ENCODE peak calls at places on chromosome 7, in four cellular contexts. One of them, this sample, is unnamed.

GRCh38 chr7:101411477-101411954 is 48.8 kb downstream of the COL26A1 start:
- DNase-seq in GM12878: no peak
- DNase-seq in K562: no peak
- DNase-seq in GM12891: no peak
- DNase-seq in this sample: peak

GRCh38 chr7:473870-474604 is 45.6 kb downstream of the PDGFA start:
- DNase-seq in K562: no peak
- DNase-seq in GM12891: no peak
- DNase-seq in GM12878: no peak
- DNase-seq in this sample: no peak

GRCh38 chr7:84070770-84071169 is 123.8 kb downstream of the SEMA3A start:
- DNase-seq in K562: no peak
- DNase-seq in GM12891: no peak
- DNase-seq in GM12878: no peak
- DNase-seq in this sample: no peak

GRCh38 chr7:91504919-91505318 is 240.7 kb downstream of the FZD1 start:
- DNase-seq in GM12878: no peak
- DNase-seq in GM12891: no peak
- DNase-seq in K562: no peak
- DNase-seq in this sample: no peak

GRCh38 chr7:21412953-21413352 is 14.9 kb upstream of the SP4 start:
- DNase-seq in GM12891: no peak
- DNase-seq in GM12878: no peak
- DNase-seq in K562: no peak
- DNase-seq in this sample: no peak

GRCh38 chr7:151454932-151455530 is 15.1 kb upstream of the CRYGN start:
- DNase-seq in GM12891: no peak
- DNase-seq in GM12878: no peak
- DNase-seq in K562: no peak
- DNase-seq in this sample: no peak

GRCh38 chr7:68148440-68148839 is 1151.8 kb downstream of the TYW1 start:
- DNase-seq in K562: no peak
- DNase-seq in GM12878: no peak
- DNase-seq in GM12891: no peak
- DNase-seq in this sample: no peak

GRCh38 chr7:74372511-74373111 is 81.1 kb upstream of the GTF2IRD1 start:
- DNase-seq in GM12891: no peak
- DNase-seq in GM12878: no peak
- DNase-seq in K562: no peak
- DNase-seq in this sample: peak

GRCh38 chr7:516606-517456 is 2.8 kb downstream of the PDGFA start:
- DNase-seq in GM12891: no peak
- DNase-seq in K562: peak
- DNase-seq in GM12878: no peak
- DNase-seq in this sample: no peak

GRCh38 chr7:73626814-73627213 is 2.5 kb upstream of the MLXIPL start:
- DNase-seq in GM12878: no peak
- DNase-seq in K562: no peak
- DNase-seq in GM12891: no peak
- DNase-seq in this sample: no peak

GRCh38 chr7:32532086-32532485 is 36.8 kb downstream of the AVL9 start:
- DNase-seq in GM12878: no peak
- DNase-seq in GM12891: no peak
- DNase-seq in K562: no peak
- DNase-seq in this sample: no peak

GRCh38 chr7:44275829-44276570 is 49.4 kb downstream of the CAMK2B start:
- DNase-seq in GM12878: no peak
- DNase-seq in GM12891: no peak
- DNase-seq in K562: peak
- DNase-seq in this sample: no peak

GRCh38 chr7:24894670-24895221 is 85.2 kb downstream of the OSBPL3 start:
- DNase-seq in GM12891: no peak
- DNase-seq in GM12878: no peak
- DNase-seq in K562: peak
- DNase-seq in this sample: no peak

DNA sequence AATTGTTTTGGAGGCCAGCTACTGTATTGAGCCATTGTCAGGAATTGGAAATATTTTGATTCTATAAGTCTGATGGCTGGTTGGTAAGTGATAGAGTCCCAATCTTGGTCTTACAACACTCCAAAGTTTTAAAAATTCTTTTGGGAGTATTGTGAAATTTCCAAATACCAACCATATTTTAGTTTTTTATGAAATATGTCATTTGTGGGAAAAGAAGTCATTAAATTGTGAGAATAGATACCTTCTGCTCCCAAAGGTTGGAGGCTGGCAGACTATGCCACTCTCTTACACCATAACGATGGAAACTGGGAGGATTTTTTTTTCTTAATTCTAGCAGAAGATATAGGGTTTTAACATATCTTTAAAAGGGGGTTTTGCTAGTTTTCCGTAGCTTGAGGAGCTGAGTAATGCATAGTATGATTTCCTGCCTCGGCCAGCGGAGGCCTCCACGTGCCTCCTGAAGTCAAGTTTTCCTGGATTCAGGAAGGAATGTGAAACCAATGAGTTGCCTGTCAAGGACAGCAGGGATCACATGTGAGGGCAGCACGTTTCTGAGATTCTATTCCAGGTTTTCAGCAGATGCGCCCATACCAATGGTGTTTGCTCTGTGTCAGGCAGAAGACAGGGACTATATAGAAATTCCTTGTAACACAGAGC is 92.2 kb upstream of the LAMB4 start:
- DNase-seq in GM12878: no peak
- DNase-seq in GM12891: no peak
- DNase-seq in K562: no peak
- DNase-seq in this sample: no peak
- TF ChIP-seq SPI1 in GM12878: no peak
- TF ChIP-seq SPI1 in GM12891: no peak
- TF ChIP-seq SPI1 in K562: no peak
- TF ChIP-seq SPI1 in this sample: no peak

GRCh38 chr7:38563736-38564135 is 67.4 kb downstream of the AMPH start:
- DNase-seq in K562: no peak
- DNase-seq in GM12878: no peak
- DNase-seq in GM12891: no peak
- DNase-seq in this sample: no peak
- TF ChIP-seq SPI1 in K562: no peak
- TF ChIP-seq SPI1 in GM12878: no peak
- TF ChIP-seq SPI1 in GM12891: no peak
- TF ChIP-seq SPI1 in this sample: no peak

GRCh38 chr7:17041324-17041723 is 159.5 kb upstream of the AGR3 start:
- DNase-seq in K562: no peak
- DNase-seq in GM12891: no peak
- DNase-seq in GM12878: no peak
- DNase-seq in this sample: peak
- TF ChIP-seq SPI1 in K562: no peak
- TF ChIP-seq SPI1 in GM12891: peak
- TF ChIP-seq SPI1 in GM12878: no peak
- TF ChIP-seq SPI1 in this sample: peak

GRCh38 chr7:33900501-33900900 is 4.8 kb upstream of the BMPER start:
- DNase-seq in K562: no peak
- DNase-seq in GM12891: no peak
- DNase-seq in GM12878: no peak
- DNase-seq in this sample: no peak
- TF ChIP-seq SPI1 in K562: no peak
- TF ChIP-seq SPI1 in GM12891: no peak
- TF ChIP-seq SPI1 in GM12878: no peak
- TF ChIP-seq SPI1 in this sample: no peak

GRCh38 chr7:106721816-106722785 is 61.1 kb upstream of the CCDC71L start:
- DNase-seq in GM12878: no peak
- DNase-seq in K562: no peak
- DNase-seq in GM12891: no peak
- DNase-seq in this sample: peak

GRCh38 chr7:106715730-106716129 is 54.8 kb upstream of the CCDC71L start:
- DNase-seq in K562: no peak
- DNase-seq in GM12878: no peak
- DNase-seq in GM12891: no peak
- DNase-seq in this sample: no peak

GRCh38 chr7:106717997-106718871 is 57.3 kb upstream of the CCDC71L start:
- DNase-seq in K562: peak
- DNase-seq in GM12878: peak
- DNase-seq in GM12891: no peak
- DNase-seq in this sample: peak

GRCh38 chr7:106720641-106721040 is 59.7 kb upstream of the CCDC71L start:
- DNase-seq in GM12891: no peak
- DNase-seq in K562: no peak
- DNase-seq in GM12878: no peak
- DNase-seq in this sample: no peak

DNA sequence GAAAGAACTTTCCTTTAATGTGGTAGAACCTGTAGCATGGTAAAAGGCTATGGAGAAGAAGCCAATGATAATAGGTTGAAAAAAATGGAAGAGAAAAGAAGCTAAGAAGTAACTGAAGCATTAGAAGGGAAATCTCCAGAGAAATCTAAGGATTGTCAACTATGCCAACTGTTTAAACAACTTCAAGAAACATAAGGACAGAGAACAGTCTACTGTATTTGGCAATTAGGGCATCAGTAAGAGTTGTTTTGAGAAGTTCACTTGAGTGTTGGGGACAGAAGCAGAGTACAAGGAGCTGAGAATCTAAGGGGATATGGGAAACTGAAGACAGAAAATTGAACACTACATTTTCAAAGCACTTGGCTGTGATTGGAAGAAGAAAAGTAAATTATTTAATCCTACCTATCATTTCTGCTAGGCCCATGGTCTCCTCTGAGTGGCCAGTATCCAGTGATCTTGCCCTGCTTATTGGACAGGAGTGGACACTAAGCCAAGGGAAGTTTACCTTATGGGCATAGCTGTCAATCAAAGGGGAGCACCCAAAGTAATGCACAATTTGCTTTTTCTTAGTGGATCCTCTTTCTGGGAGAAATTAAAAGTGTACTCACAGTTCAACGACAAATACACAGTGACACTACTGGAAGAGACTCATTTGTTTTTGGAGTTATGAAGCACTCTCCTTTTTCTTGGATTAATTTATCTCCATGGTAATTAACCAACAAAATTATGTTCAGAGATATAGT is 56.5 kb upstream of the CCDC71L start:
- DNase-seq in GM12878: no peak
- DNase-seq in K562: no peak
- DNase-seq in GM12891: no peak
- DNase-seq in this sample: no peak
- TF ChIP-seq SPI1 in GM12878: no peak
- TF ChIP-seq SPI1 in K562: no peak
- TF ChIP-seq SPI1 in GM12891: no peak
- TF ChIP-seq SPI1 in this sample: no peak

GRCh38 chr7:78006063-78006755 is 207.6 kb downstream of the PHTF2 start:
- DNase-seq in GM12891: no peak
- DNase-seq in K562: no peak
- DNase-seq in GM12878: no peak
- DNase-seq in this sample: no peak
- TF ChIP-seq SPI1 in GM12891: no peak
- TF ChIP-seq SPI1 in K562: no peak
- TF ChIP-seq SPI1 in GM12878: no peak
- TF ChIP-seq SPI1 in this sample: no peak

GRCh38 chr7:76044375-76044774 is 3.4 kb downstream of the STYXL1 start:
- DNase-seq in K562: no peak
- DNase-seq in GM12878: no peak
- DNase-seq in GM12891: no peak
- DNase-seq in this sample: no peak

GRCh38 chr7:76047811-76048667 is at the start of the genes MDH2 and STYXL1:
- DNase-seq in K562: peak
- DNase-seq in GM12878: peak
- DNase-seq in GM12891: peak
- DNase-seq in this sample: peak

GRCh38 chr7:76048668-76048988 is 722 bp downstream of the MDH2 start:
- DNase-seq in K562: no peak
- DNase-seq in GM12878: no peak
- DNase-seq in GM12891: peak
- DNase-seq in this sample: no peak

GRCh38 chr7:76049295-76049694 is 1.4 kb downstream of the MDH2 start:
- DNase-seq in K562: no peak
- DNase-seq in GM12878: no peak
- DNase-seq in GM12891: no peak
- DNase-seq in this sample: no peak

DNA sequence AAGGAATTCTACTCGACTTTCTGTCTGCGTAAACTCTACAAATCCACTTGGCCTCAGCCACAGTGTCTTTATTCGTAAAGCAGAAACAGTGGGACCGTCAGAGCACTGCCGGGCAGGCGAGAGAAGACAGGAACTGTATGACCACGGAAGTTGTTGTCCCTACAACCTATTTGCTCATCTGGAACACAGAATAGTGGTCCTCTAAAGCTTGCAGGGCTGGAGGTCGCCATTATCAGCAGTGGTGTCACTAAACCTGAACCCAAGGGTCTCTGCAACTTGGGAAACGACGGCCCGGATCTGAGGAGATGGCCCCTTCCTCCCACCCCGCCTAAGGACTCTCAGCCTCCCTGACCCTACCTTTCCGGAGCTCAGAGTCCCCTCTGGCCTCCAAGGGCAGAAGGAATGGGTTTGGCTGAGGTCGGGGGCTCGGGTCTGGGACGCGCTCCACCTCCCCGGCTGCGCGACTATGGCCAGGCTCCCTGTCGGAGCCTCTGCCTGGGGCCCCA is 442 bp downstream of the STYXL1 start:
- DNase-seq in GM12891: peak
- DNase-seq in K562: no peak
- DNase-seq in GM12878: no peak
- DNase-seq in this sample: peak
- TF ChIP-seq SPI1 in GM12891: no peak
- TF ChIP-seq SPI1 in K562: no peak
- TF ChIP-seq SPI1 in GM12878: no peak
- TF ChIP-seq SPI1 in this sample: peak

GRCh38 chr7:17153571-17153970 is 144.9 kb upstream of the AHR start:
- DNase-seq in GM12878: no peak
- DNase-seq in K562: no peak
- DNase-seq in GM12891: no peak
- DNase-seq in this sample: peak
- TF ChIP-seq SPI1 in GM12878: no peak
- TF ChIP-seq SPI1 in K562: no peak
- TF ChIP-seq SPI1 in GM12891: no peak
- TF ChIP-seq SPI1 in this sample: no peak

GRCh38 chr7:47087866-47088265 is 494.0 kb downstream of the TNS3 start:
- DNase-seq in GM12891: no peak
- DNase-seq in K562: no peak
- DNase-seq in GM12878: no peak
- DNase-seq in this sample: no peak
- TF ChIP-seq SPI1 in GM12891: no peak
- TF ChIP-seq SPI1 in K562: no peak
- TF ChIP-seq SPI1 in GM12878: no peak
- TF ChIP-seq SPI1 in this sample: no peak

This sample was measured in HL-60.